ENCODE peak calls at places on chromosomes 11 and 22, in four cellular contexts. One of them, this sample, is unnamed.

GRCh38 chr11:125070699-125071254 is 7.7 kb downstream of the SLC37A2 start:
- DNase-seq in T-helper 2 cell: no peak
- DNase-seq in HT1080: peak
- DNase-seq in NCI-H2081 treated with DMSO at 0.1 percent for 48 hours: no peak
- DNase-seq in this sample: no peak

GRCh38 chr22:28497188-28497587 is 182.5 kb downstream of the TTC28 start:
- DNase-seq in T-helper 2 cell: no peak
- DNase-seq in HT1080: no peak
- DNase-seq in NCI-H2081 treated with DMSO at 0.1 percent for 48 hours: no peak
- DNase-seq in this sample: no peak

GRCh38 chr22:47152938-47153337 is 390.5 kb downstream of the TBC1D22A start:
- DNase-seq in T-helper 2 cell: no peak
- DNase-seq in HT1080: no peak
- DNase-seq in NCI-H2081 treated with DMSO at 0.1 percent for 48 hours: no peak
- DNase-seq in this sample: no peak

GRCh38 chr11:44088871-44089270 is 6.6 kb upstream of the EXT2 start:
- DNase-seq in T-helper 2 cell: no peak
- DNase-seq in HT1080: no peak
- DNase-seq in NCI-H2081 treated with DMSO at 0.1 percent for 48 hours: no peak
- DNase-seq in this sample: no peak

GRCh38 chr11:124167852-124168251 is 15.3 kb upstream of the OR10D3 start:
- DNase-seq in T-helper 2 cell: no peak
- DNase-seq in HT1080: no peak
- DNase-seq in NCI-H2081 treated with DMSO at 0.1 percent for 48 hours: peak
- DNase-seq in this sample: no peak

GRCh38 chr11:408154-409007 is 6.4 kb downstream of the SIGIRR start:
- DNase-seq in T-helper 2 cell: no peak
- DNase-seq in HT1080: no peak
- DNase-seq in NCI-H2081 treated with DMSO at 0.1 percent for 48 hours: no peak
- DNase-seq in this sample: no peak

GRCh38 chr11:27305751-27306150 is 57.3 kb downstream of the CCDC34 start:
- DNase-seq in T-helper 2 cell: no peak
- DNase-seq in HT1080: no peak
- DNase-seq in NCI-H2081 treated with DMSO at 0.1 percent for 48 hours: no peak
- DNase-seq in this sample: no peak

GRCh38 chr11:130448416-130449068 is at the start of gene ADAMTS15:
- DNase-seq in T-helper 2 cell: no peak
- DNase-seq in HT1080: peak
- DNase-seq in NCI-H2081 treated with DMSO at 0.1 percent for 48 hours: no peak
- DNase-seq in this sample: peak

GRCh38 chr22:29394931-29395581 is 6.7 kb upstream of the AP1B1 start:
- DNase-seq in T-helper 2 cell: peak
- DNase-seq in HT1080: peak
- DNase-seq in NCI-H2081 treated with DMSO at 0.1 percent for 48 hours: peak
- DNase-seq in this sample: peak

GRCh38 chr22:39462443-39463147 is 5.8 kb downstream of the MGAT3 start:
- DNase-seq in T-helper 2 cell: no peak
- DNase-seq in HT1080: no peak
- DNase-seq in NCI-H2081 treated with DMSO at 0.1 percent for 48 hours: no peak
- DNase-seq in this sample: no peak